ENCODE peak calls at places on chromosomes 13 and 19, in ten cellular contexts. R is NCI-H2029 treated with DMSO at 0.1 percent for 48 hours; K is GM23338; U is GM12865; M is pancreas; E is T-helper 9 cell; D is activated T-cell treated with anti-CD3 and anti-CD28 coated beads, Interleukin-2, amount 50 U/mL, for 72 hours; V is fibroblast of pulmonary artery; T is EL; F is stimulated activated CD4-positive, alpha-beta T cell treated with anti-CD3 and anti-CD28 coated beads, TNF-alpha, amount 100 ng/mL, for 1 hour. S is an unnamed sample.

GRCh38 chr13:67867206-67867605 is 637.1 kb upstream of the PCDH9 start:
- DNase-seq in R (no peak), K (no peak), U (no peak), M (no peak), E (no peak), D (no peak), V (no peak), T (no peak), F (no peak), S (no peak)

GRCh38 chr13:23918208-23918607 is 20.9 kb upstream of the C1QTNF9B start:
- DNase-seq in R (no peak), K (no peak), U (no peak), M (no peak), E (no peak), D (no peak), V (no peak), T (peak), F (no peak), S (no peak)

GRCh38 chr19:19670070-19670551 is 1.5 kb downstream of the ZNF101 start:
- DNase-seq in R (no peak), K (peak), U (no peak), M (no peak), E (no peak), D (no peak), V (no peak), T (peak), F (no peak), S (no peak)

GRCh38 chr19:28815257-28815656 is 397.7 kb downstream of the UQCRFS1 start:
- DNase-seq in R (no peak), K (no peak), U (no peak), M (no peak), E (no peak), D (no peak), V (no peak), T (no peak), F (no peak), S (no peak)

GRCh38 chr13:50529154-50529882 is 314.2 kb downstream of the DLEU7 start:
- DNase-seq in R (no peak), K (no peak), U (no peak), M (peak), E (no peak), D (peak), V (peak), T (no peak), F (no peak), S (peak)

GRCh38 chr19:57641715-57642234 is 8.8 kb downstream of the ZNF211 start:
- DNase-seq in R (no peak), K (no peak), U (no peak), M (no peak), E (no peak), D (no peak), V (no peak), T (no peak), F (no peak), S (no peak)

GRCh38 chr19:40603071-40603718 is 2.0 kb downstream of the LTBP4 start:
- DNase-seq in R (peak), K (peak), U (no peak), M (no peak), E (no peak), D (no peak), V (peak), T (no peak), F (no peak), S (peak)

GRCh38 chr19:17079710-17080440 is 4.3 kb downstream of the MYO9B start:
- DNase-seq in R (no peak), K (no peak), U (peak), M (no peak), E (peak), D (peak), V (peak), T (peak), F (peak), S (no peak)

GRCh38 chr19:13984875-13985741 is 21.0 kb downstream of the RFX1 start:
- DNase-seq in R (no peak), K (no peak), U (no peak), M (no peak), E (peak), D (peak), V (no peak), T (no peak), F (no peak), S (no peak)

GRCh38 chr19:45767410-45767880 is 1.6 kb downstream of the SIX5 start:
- DNase-seq in R (peak), K (peak), U (no peak), M (peak), E (no peak), D (no peak), V (peak), T (peak), F (no peak), S (no peak)

GRCh38 chr19:32735936-32736335 is 16.4 kb downstream of the TDRD12 start:
- DNase-seq in R (no peak), K (no peak), U (no peak), M (no peak), E (no peak), D (no peak), V (no peak), T (no peak), F (no peak), S (no peak)

GRCh38 chr19:45547965-45548609 is 36.5 kb downstream of the OPA3 start:
- DNase-seq in R (no peak), K (no peak), U (no peak), M (no peak), E (no peak), D (no peak), V (peak), T (peak), F (no peak), S (no peak)

GRCh38 chr19:4597975-4598671 is 38.6 kb upstream of the SEMA6B start:
- DNase-seq in R (peak), K (peak), U (peak), M (peak), E (peak), D (peak), V (no peak), T (peak), F (peak), S (peak)

GRCh38 chr13:73467103-73467502 is 408.3 kb downstream of the KLF5 start:
- DNase-seq in R (no peak), K (no peak), U (no peak), M (no peak), E (no peak), D (no peak), V (peak), T (no peak), F (no peak), S (no peak)

GRCh38 chr19:6802336-6803035 is 30.0 kb downstream of the VAV1 start:
- DNase-seq in R (no peak), K (peak), U (peak), M (no peak), E (peak), D (peak), V (no peak), T (peak), F (peak), S (no peak)

GRCh38 chr13:96771501-96772367 is 222.5 kb downstream of the OXGR1 start:
- DNase-seq in R (no peak), K (no peak), U (peak), M (no peak), E (no peak), D (no peak), V (no peak), T (no peak), F (no peak), S (no peak)

GRCh38 chr19:4208385-4209094 is 20.8 kb upstream of the EBI3 start:
- DNase-seq in R (no peak), K (peak), U (no peak), M (no peak), E (no peak), D (no peak), V (peak), T (peak), F (no peak), S (no peak)

GRCh38 chr19:38277969-38278680 is 13.8 kb downstream of the SPINT2 start:
- DNase-seq in R (no peak), K (no peak), U (no peak), M (no peak), E (no peak), D (no peak), V (peak), T (peak), F (no peak), S (no peak)

GRCh38 chr19:35868172-35868822 is at the start of gene APLP1:
- DNase-seq in R (peak), K (peak), U (peak), M (peak), E (peak), D (peak), V (peak), T (peak), F (no peak), S (peak)

GRCh38 chr19:22607653-22608430 is 26.3 kb upstream of the ZNF492 start:
- DNase-seq in R (no peak), K (no peak), U (no peak), M (no peak), E (no peak), D (no peak), V (no peak), T (no peak), F (no peak), S (no peak)

GRCh38 chr13:36357692-36358091 is 11.5 kb upstream of the SPART start:
- DNase-seq in R (no peak), K (no peak), U (no peak), M (no peak), E (no peak), D (no peak), V (peak), T (no peak), F (no peak), S (no peak)

GRCh38 chr13:45166858-45167257 is 34.0 kb downstream of the KCTD4 start:
- DNase-seq in R (no peak), K (no peak), U (no peak), M (no peak), E (no peak), D (no peak), V (no peak), T (no peak), F (no peak), S (no peak)

GRCh38 chr19:18170714-18171255 is 2.8 kb upstream of the IFI30 start:
- DNase-seq in R (no peak), K (no peak), U (peak), M (no peak), E (no peak), D (no peak), V (no peak), T (no peak), F (no peak), S (no peak)

GRCh38 chr13:101565327-101565726 is 112.9 kb downstream of the ITGBL1 start:
- DNase-seq in R (no peak), K (no peak), U (no peak), M (no peak), E (no peak), D (no peak), V (no peak), T (no peak), F (no peak), S (no peak)

GRCh38 chr13:31380728-31381127 is 181.0 kb downstream of the B3GLCT start:
- DNase-seq in R (no peak), K (peak), U (no peak), M (no peak), E (no peak), D (no peak), V (no peak), T (no peak), F (no peak), S (no peak)

GRCh38 chr13:82713681-82714405 is 1168.4 kb downstream of the SLITRK1 start:
- DNase-seq in R (no peak), K (no peak), U (no peak), M (no peak), E (no peak), D (no peak), V (peak), T (peak), F (no peak), S (no peak)

GRCh38 chr19:4528843-4529242 is 6.2 kb downstream of the PLIN5 start:
- DNase-seq in R (no peak), K (no peak), U (no peak), M (no peak), E (no peak), D (no peak), V (no peak), T (no peak), F (no peak), S (no peak)

GRCh38 chr13:80276371-80277289 is 64.3 kb downstream of the SPRY2 start:
- DNase-seq in R (no peak), K (peak), U (peak), M (no peak), E (no peak), D (no peak), V (peak), T (peak), F (no peak), S (peak)

GRCh38 chr13:64551755-64552154 is 2678.4 kb downstream of the PCDH9 start:
- DNase-seq in R (no peak), K (no peak), U (no peak), M (no peak), E (no peak), D (no peak), V (peak), T (peak), F (no peak), S (peak)

GRCh38 chr13:35763805-35764170 is 287.3 kb upstream of the MAB21L1 start:
- DNase-seq in R (no peak), K (no peak), U (no peak), M (no peak), E (no peak), D (no peak), V (no peak), T (peak), F (no peak), S (no peak)

GRCh38 chr13:99528547-99528946 is 27.3 kb downstream of the TM9SF2 start:
- DNase-seq in R (no peak), K (no peak), U (peak), M (no peak), E (no peak), D (no peak), V (no peak), T (no peak), F (no peak), S (peak)

GRCh38 chr19:17404015-17404414 is 1.4 kb downstream of the BST2 start:
- DNase-seq in R (no peak), K (peak), U (peak), M (no peak), E (no peak), D (peak), V (no peak), T (peak), F (no peak), S (no peak)

GRCh38 chr13:85286081-85286480 is 513.1 kb downstream of the SLITRK6 start:
- DNase-seq in R (no peak), K (no peak), U (no peak), M (no peak), E (no peak), D (no peak), V (peak), T (peak), F (no peak), S (no peak)

GRCh38 chr19:49690656-49691242 is at the start of gene CPT1C:
- DNase-seq in R (peak), K (peak), U (no peak), M (peak), E (peak), D (peak), V (peak), T (peak), F (no peak), S (peak)

S was measured in NCI-H748 treated with DMSO at 0.1 percent for 48 hours.